ENCODE peak calls at places on chromosomes 7 and 10, in seven cellular contexts. J is astrocyte of the spinal cord, F is endodermal cell, R is choroid plexus epithelial cell, E is hepatocyte, Q is BJ, W is heart right ventricle. B is an unnamed sample.

GRCh38 chr10:10460452-10460851 is 557.2 kb upstream of the CELF2 start:
- DNase-seq in J (no peak), F (no peak), R (no peak), E (no peak), Q (no peak), W (no peak), B (no peak)

GRCh38 chr7:43791-44540 is 148.4 kb upstream of the FAM20C start:
- DNase-seq in J (no peak), F (peak), R (no peak), E (no peak), Q (no peak), W (no peak), B (peak)

GRCh38 chr10:49140306-49141175 is 6.7 kb upstream of the FAM170B start:
- DNase-seq in J (no peak), F (no peak), R (no peak), E (no peak), Q (no peak), W (peak), B (no peak)

GRCh38 chr7:155456772-155457543 is 971 bp upstream of the EN2 start:
- DNase-seq in J (peak), F (peak), R (peak), E (peak), Q (no peak), W (peak), B (peak)

GRCh38 chr7:132485600-132486594 is 90.4 kb downstream of the PLXNA4 start:
- DNase-seq in J (no peak), F (no peak), R (no peak), E (no peak), Q (no peak), W (peak), B (no peak)

GRCh38 chr7:148912151-148912550 is 28.1 kb upstream of the EZH2 start:
- DNase-seq in J (no peak), F (no peak), R (no peak), E (no peak), Q (no peak), W (no peak), B (no peak)

GRCh38 chr10:96912405-96912804 is 80.3 kb downstream of the LCOR start:
- DNase-seq in J (no peak), F (no peak), R (no peak), E (no peak), Q (no peak), W (no peak), B (no peak)

GRCh38 chr7:99562832-99563231 is 4.4 kb downstream of the ZNF655 start:
- DNase-seq in J (peak), F (peak), R (peak), E (peak), Q (peak), W (no peak), B (no peak)

GRCh38 chr10:132237396-132237795 is 50.6 kb downstream of the DPYSL4 start:
- DNase-seq in J (no peak), F (no peak), R (no peak), E (no peak), Q (no peak), W (no peak), B (peak)

GRCh38 chr10:77862595-77862994 is 64.0 kb downstream of the DLG5 start:
- DNase-seq in J (no peak), F (no peak), R (no peak), E (no peak), Q (no peak), W (no peak), B (no peak)

GRCh38 chr10:6053816-6054581 is 8.2 kb downstream of the IL2RA start:
- DNase-seq in J (no peak), F (no peak), R (no peak), E (peak), Q (no peak), W (peak), B (peak)

GRCh38 chr7:107856806-107857540 is 34.0 kb upstream of the DLD start:
- DNase-seq in J (no peak), F (no peak), R (peak), E (peak), Q (no peak), W (no peak), B (no peak)

GRCh38 chr10:110076559-110077318 is 69.0 kb downstream of the ADD3 start:
- DNase-seq in J (peak), F (no peak), R (peak), E (peak), Q (peak), W (peak), B (no peak)

GRCh38 chr10:2953495-2953894 is 113.9 kb upstream of the PFKP start:
- DNase-seq in J (no peak), F (no peak), R (no peak), E (no peak), Q (no peak), W (no peak), B (no peak)

GRCh38 chr10:102678842-102679289 is 34.6 kb downstream of the TRIM8 start:
- DNase-seq in J (peak), F (peak), R (peak), E (peak), Q (no peak), W (peak), B (peak)

GRCh38 chr10:52443419-52444388 is 129.6 kb downstream of the DKK1 start:
- DNase-seq in J (peak), F (no peak), R (peak), E (no peak), Q (peak), W (no peak), B (no peak)

GRCh38 chr7:51350195-51350896 is 33.7 kb upstream of the COBL start:
- DNase-seq in J (peak), F (peak), R (peak), E (peak), Q (no peak), W (no peak), B (no peak)

GRCh38 chr7:100372256-100372655 is 1.0 kb upstream of the PILRA start:
- DNase-seq in J (no peak), F (peak), R (peak), E (peak), Q (no peak), W (no peak), B (peak)

GRCh38 chr7:23353172-23353571 is 54.0 kb downstream of the MALSU1 start:
- DNase-seq in J (no peak), F (no peak), R (no peak), E (no peak), Q (no peak), W (no peak), B (no peak)

GRCh38 chr10:49569031-49569765 is 30.3 kb upstream of the ERCC6 start:
- DNase-seq in J (peak), F (no peak), R (peak), E (no peak), Q (peak), W (no peak), B (no peak)

GRCh38 chr10:19941206-19941880 is 125.1 kb downstream of the PLXDC2 start:
- DNase-seq in J (no peak), F (no peak), R (no peak), E (no peak), Q (no peak), W (no peak), B (no peak)

GRCh38 chr7:30988346-30989005 is 24.7 kb downstream of the GHRHR start:
- DNase-seq in J (no peak), F (peak), R (no peak), E (peak), Q (no peak), W (no peak), B (no peak)

GRCh38 chr10:77504870-77505257 is 132.7 kb downstream of the KCNMA1 start:
- DNase-seq in J (peak), F (peak), R (peak), E (peak), Q (no peak), W (no peak), B (no peak)

GRCh38 chr7:74288034-74288881 is 949 bp upstream of the CLIP2 start:
- DNase-seq in J (peak), F (no peak), R (no peak), E (no peak), Q (no peak), W (no peak), B (no peak)

GRCh38 chr10:3067859-3068179 is 471 bp downstream of the PFKP start:
- DNase-seq in J (no peak), F (peak), R (no peak), E (no peak), Q (no peak), W (no peak), B (no peak)

GRCh38 chr10:5888352-5888751 is 1.3 kb downstream of the ANKRD16 start:
- DNase-seq in J (peak), F (no peak), R (peak), E (no peak), Q (no peak), W (no peak), B (peak)

GRCh38 chr10:118998183-118998582 is 31.3 kb upstream of the NANOS1 start:
- DNase-seq in J (no peak), F (no peak), R (no peak), E (no peak), Q (no peak), W (no peak), B (no peak)

GRCh38 chr10:28095791-28096367 is 97.0 kb upstream of the ODAD2 start:
- DNase-seq in J (no peak), F (no peak), R (no peak), E (no peak), Q (no peak), W (no peak), B (no peak)

GRCh38 chr10:86160890-86161585 is 205.6 kb downstream of the GRID1 start:
- DNase-seq in J (no peak), F (no peak), R (no peak), E (no peak), Q (no peak), W (no peak), B (peak)

GRCh38 chr7:148633761-148634160 is 43.2 kb downstream of the C7orf33 start:
- DNase-seq in J (no peak), F (no peak), R (no peak), E (no peak), Q (no peak), W (no peak), B (no peak)

GRCh38 chr7:50778189-50778588 is 4.5 kb downstream of the GRB10 start:
- DNase-seq in J (no peak), F (no peak), R (no peak), E (no peak), Q (no peak), W (no peak), B (no peak)

GRCh38 chr7:25358831-25359350 is 130.6 kb upstream of the NPVF start:
- DNase-seq in J (no peak), F (no peak), R (no peak), E (no peak), Q (no peak), W (no peak), B (no peak)

GRCh38 chr7:100483728-100484635 is at the start of gene NYAP1:
- DNase-seq in J (peak), F (peak), R (peak), E (peak), Q (no peak), W (peak), B (no peak)

GRCh38 chr7:144710791-144711190 is 125.1 kb downstream of the TPK1 start:
- DNase-seq in J (no peak), F (no peak), R (no peak), E (no peak), Q (no peak), W (no peak), B (no peak)
- H3K4me3 ChIP-seq in J (no peak), F (no peak), R (no peak), E (no peak), Q (no peak), W (no peak), B (no peak)

DNA sequence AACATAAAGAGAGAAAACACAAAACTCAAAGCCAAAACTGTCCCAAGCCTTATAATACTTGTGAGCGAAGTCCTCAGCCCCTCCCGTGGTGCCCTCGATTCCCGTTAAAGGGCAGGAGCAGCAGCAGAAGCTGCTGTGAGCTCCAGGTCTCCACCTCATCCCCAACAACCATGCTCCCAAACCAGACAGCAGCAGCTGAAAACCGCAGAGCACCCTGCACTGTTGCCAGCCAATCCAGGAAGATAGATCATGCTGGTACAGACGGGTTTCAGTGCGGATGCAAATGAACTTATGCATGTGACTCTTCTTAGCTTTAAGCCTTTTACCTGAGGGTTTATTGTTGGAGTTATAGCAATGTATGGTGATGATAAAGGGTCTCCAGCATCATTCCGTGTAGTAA is 97.9 kb downstream of the DNAJB6 start:
- DNase-seq in J (no peak), F (no peak), R (no peak), E (no peak), Q (no peak), W (no peak), B (no peak)
- H3K4me3 ChIP-seq in J (no peak), F (no peak), R (no peak), E (no peak), Q (no peak), W (no peak), B (no peak)

DNA sequence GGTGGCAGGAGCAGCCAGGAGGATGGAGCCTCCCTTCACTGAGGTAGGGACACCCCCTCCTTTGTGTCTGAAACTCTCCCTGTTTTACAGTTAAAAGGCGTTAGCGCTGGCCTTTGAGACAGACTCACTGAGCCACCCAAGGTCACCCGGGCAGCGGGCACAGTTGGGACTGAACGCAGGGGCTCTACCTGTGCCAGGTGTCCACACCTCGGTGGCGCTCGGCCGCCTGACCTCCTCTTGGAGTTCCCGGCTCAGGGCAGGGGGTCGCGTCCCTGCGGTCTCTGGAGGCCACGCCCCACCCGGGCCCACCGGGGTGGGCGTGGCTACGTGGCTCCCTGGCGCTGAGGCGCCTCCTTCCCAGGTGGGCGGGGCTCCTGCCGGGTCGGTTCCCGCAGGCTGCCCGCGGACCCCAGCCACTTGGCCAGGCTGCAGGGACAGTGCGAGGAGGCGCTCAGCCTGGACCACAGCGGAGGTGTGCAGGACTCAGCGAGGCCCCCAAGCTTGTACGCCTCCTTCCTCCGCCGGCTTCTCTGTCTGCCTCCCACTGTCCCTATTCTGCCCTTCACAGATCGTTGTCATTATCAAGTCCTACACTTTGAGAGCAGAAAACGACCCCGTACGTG is 39.9 kb upstream of the LEP start:
- DNase-seq in J (no peak), F (peak), R (no peak), E (peak), Q (no peak), W (no peak), B (no peak)
- H3K4me3 ChIP-seq in J (no peak), F (peak), R (no peak), E (no peak), Q (no peak), W (no peak), B (peak)

GRCh38 chr10:21508987-21509334 is 16.5 kb downstream of the SKIDA1 start:
- DNase-seq in J (peak), F (no peak), R (no peak), E (no peak), Q (no peak), W (no peak), B (no peak)

GRCh38 chr10:21511931-21512330 is 13.6 kb downstream of the SKIDA1 start:
- DNase-seq in J (peak), F (no peak), R (no peak), E (no peak), Q (no peak), W (no peak), B (no peak)

GRCh38 chr10:21510218-21511070 is 15.0 kb downstream of the SKIDA1 start:
- DNase-seq in J (peak), F (peak), R (peak), E (no peak), Q (no peak), W (no peak), B (no peak)

GRCh38 chr10:21507066-21507669 is 18.3 kb downstream of the SKIDA1 start:
- DNase-seq in J (no peak), F (peak), R (no peak), E (no peak), Q (no peak), W (no peak), B (peak)

GRCh38 chr10:21509391-21510217 is 15.9 kb downstream of the SKIDA1 start:
- DNase-seq in J (peak), F (peak), R (no peak), E (no peak), Q (no peak), W (no peak), B (peak)
- H3K4me3 ChIP-seq in J (peak), F (peak), R (peak), E (peak), Q (peak), W (peak), B (peak)

GRCh38 chr7:56175784-56176183 is 59.6 kb upstream of the NUPR2 start:
- DNase-seq in J (no peak), F (no peak), R (peak), E (no peak), Q (no peak), W (no peak), B (no peak)
- H3K4me3 ChIP-seq in J (no peak), F (no peak), R (peak), E (no peak), Q (no peak), W (peak), B (no peak)

GRCh38 chr7:151060113-151060415 is 675 bp downstream of the SLC4A2 start:
- DNase-seq in J (no peak), F (peak), R (no peak), E (no peak), Q (no peak), W (no peak), B (no peak)
- H3K4me3 ChIP-seq in J (peak), F (peak), R (peak), E (peak), Q (peak), W (peak), B (peak)

DNA sequence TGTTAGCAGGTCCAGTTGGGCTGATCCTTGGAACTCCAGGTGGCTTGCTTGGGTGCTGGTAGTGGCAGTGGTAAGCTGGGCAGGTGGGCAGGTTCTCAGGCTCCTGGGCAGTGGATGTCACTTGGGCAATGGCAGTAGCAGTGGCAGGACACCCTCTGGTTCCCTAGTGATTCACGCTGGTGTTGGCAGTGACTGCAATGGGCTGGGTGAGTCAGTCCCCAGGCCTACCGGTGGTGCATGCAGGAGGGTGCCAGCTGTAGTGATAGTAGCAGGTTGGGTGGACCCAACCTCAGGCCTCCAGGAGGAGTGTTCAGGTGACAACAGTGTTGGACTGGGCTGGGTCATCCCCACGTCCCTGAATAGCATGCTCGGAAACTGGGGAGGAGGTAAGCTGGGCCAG is 189.2 kb downstream of the ZEB1 start:
- DNase-seq in J (no peak), F (no peak), R (no peak), E (no peak), Q (no peak), W (no peak), B (no peak)
- H3K4me3 ChIP-seq in J (no peak), F (peak), R (no peak), E (no peak), Q (no peak), W (no peak), B (no peak)

B was measured in spleen.